ENCODE peak calls at places on chromosome 2, in four cellular contexts. L is cardiac muscle cell, J is GM20000, I is MCF 10A. U is an unnamed sample.
A peak's percentile ranks its signal among the peaks of the same experiment; 100 is the strongest.

GRCh38 chr2:213216461-213216860 is 65.0 kb upstream of the IKZF2 start:
- DNase-seq in L (no peak), J (no peak), I (peak; percentile 62), U (peak; percentile 5)

GRCh38 chr2:150145312-150145711 is 342.2 kb downstream of the RND3 start:
- DNase-seq in L (no peak), J (no peak), I (no peak), U (no peak)

GRCh38 chr2:197205590-197206215 is 104.9 kb downstream of the ANKRD44 start:
- DNase-seq in L (no peak), J (peak; percentile 53), I (no peak), U (no peak)

GRCh38 chr2:218395826-218396687 is 3.6 kb upstream of the CTDSP1 start:
- DNase-seq in L (peak; percentile 97), J (peak; percentile 95), I (peak; percentile 95), U (peak; percentile 96)

GRCh38 chr2:151665959-151666358 is 68.3 kb downstream of the NEB start:
- DNase-seq in L (no peak), J (no peak), I (no peak), U (no peak)

GRCh38 chr2:64913357-64913869 is 75.8 kb upstream of the SLC1A4 start:
- DNase-seq in L (peak; percentile 60), J (no peak), I (peak; percentile 12), U (peak; percentile 77)

GRCh38 chr2:9753665-9754531 is 89.4 kb upstream of the TAF1B start:
- DNase-seq in L (no peak), J (peak; percentile 47), I (peak; percentile 77), U (peak; percentile 52)

GRCh38 chr2:228657807-228658402 is 476.4 kb upstream of the SPHKAP start:
- DNase-seq in L (peak; percentile 72), J (peak; percentile 8), I (peak; percentile 68), U (peak; percentile 29)

GRCh38 chr2:26630669-26631360 is 10.4 kb downstream of the CIB4 start:
- DNase-seq in L (no peak), J (no peak), I (no peak), U (peak; percentile 54)

DNA sequence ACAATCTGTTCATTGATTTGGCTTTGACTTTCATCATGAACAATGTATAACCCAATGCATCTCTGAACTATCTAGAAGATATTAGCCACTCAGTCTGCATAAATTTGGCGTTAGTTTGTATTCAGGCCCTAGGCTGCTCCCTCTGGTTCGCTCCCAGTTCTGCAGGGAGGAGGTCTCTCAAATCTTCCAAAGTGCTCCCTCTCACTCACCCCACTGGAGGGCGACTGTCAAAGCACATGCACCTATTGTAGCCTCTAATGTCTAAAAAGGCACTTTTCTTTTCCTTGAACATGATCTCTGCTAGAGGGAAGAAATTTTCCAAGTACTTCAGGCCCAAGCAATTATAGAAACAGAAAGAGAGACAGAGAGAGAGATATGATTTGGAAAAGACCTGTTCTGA is 291.5 kb downstream of the TDRD15 start:
- DNase-seq in L (peak; percentile 23), J (no peak), I (peak; percentile 4), U (no peak)
- TF ChIP-seq CTCF in L (no peak), J (no peak), I (no peak), U (no peak)

GRCh38 chr2:23954325-23955014 is 14.2 kb downstream of the UBXN2A start:
- DNase-seq in L (no peak), J (no peak), I (no peak), U (no peak)
- TF ChIP-seq CTCF in L (peak; percentile 11), J (no peak), I (no peak), U (no peak)

GRCh38 chr2:208653383-208653782 is 246.8 kb downstream of the PTH2R start:
- DNase-seq in L (no peak), J (no peak), I (no peak), U (no peak)

DNA sequence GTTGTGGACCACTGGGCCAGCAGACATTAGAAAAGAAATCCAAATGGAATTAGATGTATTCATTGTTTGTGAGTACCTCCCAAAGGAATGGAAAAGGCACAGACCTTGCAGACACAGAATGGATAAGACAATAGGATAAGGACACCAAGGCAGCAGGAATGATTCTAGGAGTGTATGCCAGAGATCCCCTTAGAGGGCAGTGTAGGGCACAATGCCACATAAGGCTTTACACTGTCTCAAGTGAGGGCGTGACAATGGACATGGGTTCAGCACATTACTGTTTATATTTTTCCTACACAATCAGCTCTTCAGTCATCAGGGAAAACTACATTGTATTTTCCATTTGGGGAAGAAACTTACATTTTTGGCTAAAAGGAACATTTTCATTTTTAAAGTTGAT is 250.9 kb downstream of the PTH2R start:
- DNase-seq in L (no peak), J (no peak), I (peak; percentile 35), U (peak; percentile 5)
- TF ChIP-seq CTCF in L (no peak), J (no peak), I (no peak), U (no peak)

GRCh38 chr2:170822292-170822884 is 5.7 kb downstream of the GAD1 start:
- DNase-seq in L (no peak), J (peak; percentile 58), I (no peak), U (no peak)
- TF ChIP-seq CTCF in L (peak; percentile 26), J (peak; percentile 6), I (no peak), U (no peak)

GRCh38 chr2:201270293-201271001 is 10.1 kb downstream of the CASP8 start:
- DNase-seq in L (no peak), J (no peak), I (no peak), U (no peak)
- TF ChIP-seq CTCF in L (no peak), J (no peak), I (no peak), U (no peak)

GRCh38 chr2:207311316-207312005 is 145.7 kb upstream of the KLF7 start:
- DNase-seq in L (no peak), J (peak; percentile 65), I (peak; percentile 97), U (no peak)
- TF ChIP-seq CTCF in L (peak; percentile 60), J (no peak), I (peak; percentile 23), U (no peak)

GRCh38 chr2:110794390-110794789 is 62.0 kb downstream of the ACOXL start:
- DNase-seq in L (no peak), J (no peak), I (no peak), U (no peak)

GRCh38 chr2:110790907-110791306 is 58.5 kb downstream of the ACOXL start:
- DNase-seq in L (no peak), J (no peak), I (no peak), U (no peak)

GRCh38 chr2:110794951-110795350 is 62.6 kb downstream of the ACOXL start:
- DNase-seq in L (no peak), J (no peak), I (no peak), U (no peak)

GRCh38 chr2:110789706-110790105 is 57.3 kb downstream of the ACOXL start:
- DNase-seq in L (no peak), J (no peak), I (no peak), U (no peak)

DNA sequence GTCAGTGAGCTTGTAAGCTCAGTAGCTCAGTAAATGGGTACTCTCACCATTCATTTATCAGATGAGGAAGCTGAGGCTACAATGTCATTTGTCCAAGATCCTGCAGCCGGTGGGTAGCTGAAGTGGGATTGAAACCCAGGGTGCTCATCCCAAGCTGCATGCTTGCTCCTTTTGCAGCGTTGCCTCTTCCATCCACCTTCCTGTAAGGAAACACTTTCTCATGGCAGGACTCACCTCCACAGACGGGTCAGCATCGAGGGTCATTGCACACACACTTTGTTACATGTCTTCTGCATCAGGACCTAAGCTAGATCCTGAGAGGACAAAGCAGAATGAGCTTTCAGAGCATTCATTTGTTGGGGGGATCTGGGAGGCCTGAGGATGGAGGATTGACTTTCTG is 60.7 kb downstream of the ACOXL start:
- DNase-seq in L (no peak), J (no peak), I (no peak), U (no peak)
- TF ChIP-seq CTCF in L (no peak), J (no peak), I (no peak), U (peak; percentile 30)

DNA sequence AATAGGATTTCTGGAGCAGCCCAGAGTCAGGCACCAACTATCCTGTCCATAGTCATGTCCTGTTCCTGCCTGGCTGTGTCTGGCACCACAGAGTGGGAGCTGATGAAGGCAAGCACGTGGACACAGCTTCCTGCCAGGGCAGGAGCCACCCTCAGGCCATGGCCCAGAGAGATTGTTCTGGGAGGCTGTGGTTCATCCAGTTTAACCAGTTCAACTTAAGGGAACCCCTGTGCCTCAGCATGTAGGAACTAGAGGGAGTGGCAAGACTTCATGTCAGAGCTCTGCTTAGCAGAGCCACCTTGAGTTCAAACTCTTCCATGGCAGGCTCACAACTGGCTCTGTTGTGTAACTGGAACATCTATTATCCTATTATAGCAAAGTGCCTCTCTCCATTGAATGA is 73.2 kb upstream of the NCKAP5 start:
- DNase-seq in L (no peak), J (no peak), I (peak; percentile 4), U (peak; percentile 81)
- TF ChIP-seq CTCF in L (no peak), J (no peak), I (no peak), U (peak; percentile 21)